ENCODE peak calls at places on chromosome 1, in seven cellular contexts. B is nephron progenitor cell, X is transverse colon, V is GM06990, P is hepatocyte, E is GM10248, C is AG09309. Y is an unnamed sample.

GRCh38 chr1:32345289-32345827 is 9.3 kb upstream of the MARCKSL1 start:
- DNase-seq in B (no peak), X (peak; percentile 51), V (no peak), P (no peak), E (no peak), C (no peak), Y (no peak)

GRCh38 chr1:84089470-84090261 is 54.4 kb upstream of the PRKACB start:
- DNase-seq in B (no peak), X (no peak), V (no peak), P (peak; percentile 11), E (no peak), C (no peak), Y (no peak)

GRCh38 chr1:201466492-201466891 is 2.5 kb downstream of the PHLDA3 start:
- DNase-seq in B (no peak), X (peak; percentile 56), V (no peak), P (no peak), E (no peak), C (no peak), Y (no peak)

GRCh38 chr1:211068976-211069375 is 65.0 kb downstream of the KCNH1 start:
- DNase-seq in B (no peak), X (no peak), V (no peak), P (no peak), E (no peak), C (no peak), Y (no peak)

GRCh38 chr1:153348511-153349362 is at the start of gene PGLYRP4:
- DNase-seq in B (no peak), X (no peak), V (no peak), P (no peak), E (no peak), C (no peak), Y (no peak)

GRCh38 chr1:242546849-242547724 is 22.6 kb upstream of the PLD5 start:
- DNase-seq in B (no peak), X (no peak), V (no peak), P (no peak), E (no peak), C (no peak), Y (no peak)

GRCh38 chr1:1540015-1540816 is at the start of gene TMEM240:
- DNase-seq in B (peak; percentile 80), X (peak; percentile 68), V (no peak), P (peak; percentile 89), E (peak; percentile 71), C (peak; percentile 17), Y (peak; percentile 85)

GRCh38 chr1:21574464-21575151 is 65.4 kb downstream of the ALPL start:
- DNase-seq in B (peak; percentile 54), X (no peak), V (no peak), P (peak; percentile 50), E (no peak), C (no peak), Y (no peak)

GRCh38 chr1:223887724-223888428 is 42.1 kb upstream of the TP53BP2 start:
- DNase-seq in B (peak; percentile 58), X (peak; percentile 11), V (no peak), P (peak; percentile 46), E (no peak), C (peak; percentile 90), Y (no peak)

GRCh38 chr1:86382878-86383277 is 13.2 kb downstream of the ODF2L start:
- DNase-seq in B (no peak), X (no peak), V (no peak), P (no peak), E (no peak), C (no peak), Y (no peak)

GRCh38 chr1:225318706-225319575 is 108.9 kb downstream of the LBR start:
- DNase-seq in B (peak; percentile 42), X (peak; percentile 13), V (no peak), P (peak; percentile 70), E (peak; percentile 35), C (peak; percentile 4), Y (peak; percentile 32)

GRCh38 chr1:154871374-154871773 is 1.3 kb upstream of the KCNN3 start:
- DNase-seq in B (no peak), X (no peak), V (no peak), P (no peak), E (no peak), C (no peak), Y (no peak)

GRCh38 chr1:38571726-38572125 is 287.8 kb downstream of the RRAGC start:
- DNase-seq in B (no peak), X (no peak), V (no peak), P (peak; percentile 19), E (no peak), C (no peak), Y (no peak)

GRCh38 chr1:210669951-210670350 is 341.2 kb downstream of the HHAT start:
- DNase-seq in B (no peak), X (no peak), V (no peak), P (no peak), E (no peak), C (no peak), Y (no peak)

GRCh38 chr1:31984419-31985347 is 29.0 kb upstream of the KHDRBS1 start:
- DNase-seq in B (no peak), X (no peak), V (no peak), P (no peak), E (no peak), C (no peak), Y (no peak)

DNA sequence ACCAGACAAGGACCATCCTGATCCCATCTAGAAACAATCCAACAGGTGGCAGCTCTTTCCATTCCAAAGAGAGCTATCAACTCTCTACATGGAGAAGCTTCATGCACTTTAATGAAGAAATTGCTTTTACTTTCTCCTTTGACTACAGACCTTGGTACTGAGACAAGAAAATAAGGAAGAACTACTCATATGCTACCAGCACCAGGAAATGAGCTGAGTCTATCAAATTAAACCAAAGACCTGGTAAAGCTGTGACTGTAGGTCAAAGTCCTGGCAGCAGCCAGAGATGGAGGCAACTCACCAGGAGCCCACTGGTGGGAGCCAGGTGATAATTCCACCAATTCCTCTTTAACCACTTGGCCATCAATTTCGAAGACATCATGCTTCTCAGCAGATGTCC is 64.3 kb upstream of the LRRC8B start:
- DNase-seq in B (no peak), X (no peak), V (no peak), P (no peak), E (no peak), C (no peak), Y (no peak)
- TF ChIP-seq CTCF in B (no peak), X (no peak), V (no peak), P (no peak), E (no peak), C (no peak), Y (no peak)

GRCh38 chr1:39996396-39997004 is 41.6 kb downstream of the MFSD2A start:
- DNase-seq in B (no peak), X (no peak), V (no peak), P (no peak), E (no peak), C (no peak), Y (no peak)
- TF ChIP-seq CTCF in B (no peak), X (no peak), V (no peak), P (no peak), E (no peak), C (no peak), Y (no peak)

GRCh38 chr1:25503551-25504426 is 39.6 kb upstream of the LDLRAP1 start:
- DNase-seq in B (peak; percentile 50), X (peak; percentile 77), V (peak; percentile 26), P (peak; percentile 61), E (no peak), C (no peak), Y (peak; percentile 39)
- TF ChIP-seq CTCF in B (peak; percentile 33), X (peak; percentile 68), V (peak; percentile 79), P (peak; percentile 43), E (peak; percentile 41), C (peak; percentile 43), Y (peak; percentile 56)

GRCh38 chr1:212514056-212514614 is 81.4 kb downstream of the NENF start:
- DNase-seq in B (peak; percentile 11), X (peak; percentile 59), V (no peak), P (no peak), E (no peak), C (no peak), Y (peak; percentile 50)
- TF ChIP-seq CTCF in B (no peak), X (no peak), V (no peak), P (no peak), E (no peak), C (no peak), Y (no peak)